ENCODE peak calls at places on chromosome 21, in five cellular contexts. H is K562, V is HepG2, A is A549, W is WTC11. I is an unnamed sample.

GRCh38 chr21:46509760-46510159 is 51.1 kb downstream of the DIP2A start:
- DNase-seq in V (peak), A (peak), H (no peak), W (no peak), I (peak)

GRCh38 chr21:42830456-42831455 is 48.6 kb downstream of the WDR4 start:
- DNase-seq in V (no peak), W (no peak), H (no peak), A (no peak), I (no peak)

GRCh38 chr21:46322351-46323226 is 1.1 kb downstream of the C21orf58 start:
- DNase-seq in V (no peak), A (peak), W (no peak), H (peak), I (peak)

GRCh38 chr21:38853421-38853919 is 47.7 kb downstream of the ETS2 start:
- DNase-seq in H (peak), V (peak), W (no peak), A (peak), I (peak)

GRCh38 chr21:31599563-31599962 is 59.9 kb upstream of the SOD1 start:
- DNase-seq in H (no peak), V (no peak), A (no peak), W (no peak), I (no peak)

GRCh38 chr21:45542242-45542666 is at the start of gene SLC19A1:
- DNase-seq in V (no peak), W (peak), H (peak), A (peak), I (peak)

GRCh38 chr21:38831526-38832467 is 26.1 kb downstream of the ETS2 start:
- DNase-seq in A (peak), W (no peak), V (peak), H (peak), I (peak)

GRCh38 chr21:37914211-37914900 is 1.9 kb downstream of the KCNJ6 start:
- DNase-seq in W (peak), V (no peak), H (peak), A (no peak), I (no peak)

GRCh38 chr21:42892582-42892930 is 553 bp upstream of the NDUFV3 start:
- DNase-seq in A (no peak), W (no peak), H (no peak), V (peak), I (no peak)

GRCh38 chr21:45590246-45590725 is 48.0 kb upstream of the SLC19A1 start:
- DNase-seq in W (peak), H (peak), V (no peak), A (peak), I (peak)

GRCh38 chr21:20004353-20004752 is 993.9 kb upstream of the NCAM2 start:
- DNase-seq in H (no peak), A (no peak), W (no peak), V (no peak), I (peak)

DNA sequence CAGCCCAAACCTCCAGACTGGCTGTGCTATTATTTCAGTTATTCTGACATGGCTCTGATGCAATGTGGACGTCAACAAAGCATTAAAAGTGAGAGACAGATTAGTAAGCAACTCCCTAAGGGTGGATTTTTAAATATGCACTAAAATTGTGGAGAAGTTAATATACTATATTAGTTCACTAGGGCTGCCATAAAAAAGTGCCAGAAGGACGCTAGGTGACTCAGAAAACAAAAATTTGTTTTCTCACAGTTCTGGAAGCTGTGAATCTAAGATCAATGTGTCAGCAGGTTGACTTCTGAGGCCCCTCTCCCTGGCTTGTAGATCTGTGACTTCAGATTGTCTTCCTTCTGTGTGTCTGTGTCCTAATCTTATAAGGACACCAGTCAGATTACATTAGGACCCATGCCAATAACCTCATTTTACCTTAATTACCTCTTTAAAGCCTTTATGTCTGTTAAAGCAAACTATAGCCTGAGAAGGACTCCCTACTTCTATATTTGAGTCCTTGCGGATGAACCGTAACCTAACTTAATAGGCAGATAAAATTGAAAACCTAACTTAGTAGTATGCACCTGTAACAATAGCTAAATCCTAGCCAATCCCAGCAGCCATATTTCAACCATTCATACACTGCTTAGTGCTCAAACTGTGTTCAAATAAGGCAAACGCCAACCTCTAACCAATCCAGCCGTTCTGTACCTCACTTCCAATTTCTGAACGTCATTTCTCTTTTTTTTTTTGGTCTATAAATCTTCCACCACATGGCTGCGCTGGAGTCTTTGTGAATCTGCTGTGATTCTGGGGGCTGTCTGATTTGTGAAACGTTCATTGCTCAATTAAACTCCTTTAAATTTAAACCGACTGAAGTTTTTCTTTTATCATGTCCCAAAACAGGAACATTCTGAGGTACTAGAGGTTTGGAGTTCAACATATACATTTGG is 65.9 kb upstream of the BACH1 start:
- DNase-seq in W (no peak), A (no peak), H (peak), V (no peak), I (peak)
- TF ChIP-seq JUN in W (no peak), A (no peak), H (no peak), V (no peak), I (peak)

GRCh38 chr21:33123396-33124120 is 53.6 kb downstream of the OLIG1 start:
- DNase-seq in H (no peak), A (no peak), W (no peak), V (peak), I (no peak)

GRCh38 chr21:33125981-33126380 is 56.0 kb downstream of the OLIG1 start:
- DNase-seq in V (no peak), A (no peak), H (no peak), W (no peak), I (no peak)

GRCh38 chr21:33126569-33126968 is 56.6 kb downstream of the OLIG1 start:
- DNase-seq in V (no peak), W (no peak), H (no peak), A (no peak), I (no peak)

GRCh38 chr21:33122507-33122906 is 52.6 kb downstream of the OLIG1 start:
- DNase-seq in V (no peak), A (no peak), W (no peak), H (no peak), I (no peak)

DNA sequence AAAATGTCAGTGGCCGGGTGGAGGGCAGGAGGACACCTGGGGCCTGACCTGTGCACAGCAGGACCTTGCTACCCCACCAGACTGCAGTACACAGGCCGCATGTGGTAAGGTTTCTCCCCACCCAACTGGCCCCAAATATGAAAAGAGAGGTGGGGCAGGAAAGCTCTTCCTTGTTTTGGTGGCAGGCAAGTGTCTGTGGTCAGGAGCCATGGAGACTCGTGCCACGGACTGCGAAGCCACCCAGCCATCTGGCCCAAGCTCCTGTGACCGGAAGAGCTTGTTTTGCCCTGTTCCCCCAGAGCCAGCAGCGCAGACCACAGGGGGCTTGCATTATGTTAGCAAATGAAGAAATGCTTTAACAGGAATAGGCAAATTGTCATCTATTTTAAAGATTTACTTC is 54.9 kb downstream of the OLIG1 start:
- DNase-seq in W (no peak), V (no peak), A (no peak), H (no peak), I (no peak)
- TF ChIP-seq JUN in W (no peak), V (no peak), A (no peak), H (no peak), I (no peak)

GRCh38 chr21:34020005-34020847 is 53.2 kb upstream of the MRPS6 start:
- DNase-seq in H (no peak), A (peak), W (no peak), V (peak), I (no peak)
- TF ChIP-seq JUN in H (no peak), A (no peak), W (no peak), V (no peak), I (no peak)

DNA sequence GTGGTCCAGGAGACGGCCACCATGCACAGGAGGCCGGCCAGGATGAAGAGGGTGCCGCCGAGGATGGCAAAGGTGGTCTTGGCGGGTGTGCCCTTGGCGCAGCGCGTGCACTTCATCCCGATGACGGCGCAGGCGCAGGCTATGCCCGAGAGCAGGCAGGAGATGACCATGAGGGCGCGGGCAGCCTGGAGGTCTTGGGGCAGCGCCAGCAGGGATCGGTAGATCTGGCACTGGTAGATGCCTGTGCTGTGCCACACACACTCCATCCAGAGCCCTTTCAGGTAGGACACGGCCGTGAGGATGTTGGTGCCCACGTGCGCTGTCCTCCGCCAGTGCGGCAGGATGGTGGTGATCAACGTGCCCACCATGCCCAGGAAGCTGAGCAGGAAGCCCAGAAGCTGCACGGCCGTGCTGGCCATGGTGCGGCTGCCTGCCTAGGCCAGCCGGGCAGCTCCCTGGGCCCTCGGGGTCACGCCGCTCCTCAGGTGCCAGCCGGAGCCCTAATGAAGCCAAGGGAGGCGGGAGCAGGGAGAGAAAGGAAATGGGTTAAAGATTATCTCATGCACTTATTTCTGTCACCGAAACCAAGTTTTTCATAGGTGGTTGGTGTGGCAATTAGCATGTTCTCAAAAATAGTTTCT is 18.5 kb downstream of the CLDN14 start:
- DNase-seq in H (no peak), V (no peak), W (no peak), A (no peak), I (no peak)
- TF ChIP-seq JUN in H (no peak), V (no peak), W (no peak), A (no peak), I (no peak)

GRCh38 chr21:15953551-15954116 is 223.9 kb downstream of the USP25 start:
- DNase-seq in H (no peak), V (no peak), W (no peak), A (no peak), I (no peak)
- TF ChIP-seq JUN in H (no peak), V (no peak), W (no peak), A (no peak), I (no peak)

GRCh38 chr21:35428489-35428888 is 379.4 kb upstream of the RUNX1 start:
- DNase-seq in V (no peak), W (peak), H (no peak), A (no peak), I (no peak)
- TF ChIP-seq JUN in V (no peak), W (no peak), H (no peak), A (no peak), I (no peak)

GRCh38 chr21:14862794-14863720 is 201.7 kb downstream of the NRIP1 start:
- DNase-seq in A (no peak), H (peak), W (no peak), V (peak), I (peak)

GRCh38 chr21:14863745-14864210 is 201.0 kb downstream of the NRIP1 start:
- DNase-seq in V (peak), A (peak), H (peak), W (no peak), I (no peak)

GRCh38 chr21:14869984-14870840 is 194.6 kb downstream of the NRIP1 start:
- DNase-seq in W (no peak), H (no peak), V (no peak), A (no peak), I (no peak)

GRCh38 chr21:14866859-14867560 is 197.8 kb downstream of the NRIP1 start:
- DNase-seq in A (no peak), H (no peak), V (no peak), W (no peak), I (no peak)

DNA sequence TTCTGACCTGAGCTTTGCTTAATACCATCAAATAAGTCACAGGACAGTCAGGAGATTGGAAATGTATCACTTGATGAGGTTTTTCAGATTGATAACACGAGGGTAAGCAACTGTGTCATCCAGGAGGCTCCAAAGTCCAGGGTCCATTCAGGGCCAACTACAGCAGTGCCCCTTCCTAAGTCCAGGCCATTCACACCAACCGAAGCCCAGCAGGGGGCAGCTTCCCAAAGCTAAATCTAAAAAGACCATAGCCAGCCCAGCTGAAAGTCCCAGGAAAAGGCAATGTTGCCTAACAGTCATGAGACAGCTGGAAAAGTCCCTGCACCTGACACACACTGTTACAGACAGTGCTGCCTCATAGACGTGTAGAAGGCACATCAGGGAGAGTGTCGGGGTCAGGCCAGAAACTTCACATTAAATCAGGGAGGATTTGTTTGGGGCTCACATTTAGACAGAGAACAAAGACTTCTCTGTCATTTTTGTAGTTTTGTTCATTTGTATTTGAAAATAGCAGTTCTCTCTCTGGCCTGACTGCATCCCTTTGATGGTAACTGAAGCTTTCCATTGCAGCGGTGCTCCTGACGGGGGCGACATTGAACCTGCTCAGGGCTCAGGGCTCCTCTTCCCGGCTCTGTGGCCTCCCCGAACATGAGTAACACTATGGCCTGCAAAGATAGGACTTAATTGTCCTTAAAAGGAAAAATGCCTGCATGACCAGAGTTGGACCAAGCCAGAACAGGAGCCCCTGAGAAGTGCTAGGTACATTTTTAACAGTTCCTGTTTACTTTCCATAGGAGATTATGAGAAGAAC is 200.4 kb downstream of the NRIP1 start:
- DNase-seq in A (peak), H (peak), V (peak), W (peak), I (peak)
- TF ChIP-seq JUN in A (peak), H (no peak), V (no peak), W (no peak), I (no peak)